ENCODE peak calls at places on chromosomes 2 and 18, in seven cellular contexts. Q is astrocyte of the spinal cord, Y is upper lobe of left lung, F is Panc1, D is transverse colon, X is fibroblast of lung, L is GM20000. I is an unnamed sample.

GRCh38 chr18:75478996-75479870 is 51.7 kb upstream of the SMIM21 start:
- DNase-seq in Q (peak), Y (no peak), F (peak), D (no peak), X (peak), L (peak), I (no peak)

GRCh38 chr2:109435866-109436634 is 177.7 kb downstream of the SEPTIN10 start:
- DNase-seq in Q (peak), Y (no peak), F (no peak), D (no peak), X (peak), L (no peak), I (no peak)

GRCh38 chr2:101357386-101357785 is 29.9 kb downstream of the CREG2 start:
- DNase-seq in Q (no peak), Y (no peak), F (no peak), D (no peak), X (no peak), L (no peak), I (no peak)

GRCh38 chr2:199455533-199456382 is 2.0 kb downstream of the SATB2 start:
- DNase-seq in Q (no peak), Y (no peak), F (no peak), D (peak), X (peak), L (peak), I (no peak)

GRCh38 chr18:27202771-27203170 is 17.7 kb upstream of the CHST9 start:
- DNase-seq in Q (peak), Y (no peak), F (no peak), D (no peak), X (peak), L (no peak), I (no peak)

GRCh38 chr18:14908541-14908940 is 160.6 kb downstream of the ANKRD30B start:
- DNase-seq in Q (no peak), Y (no peak), F (no peak), D (no peak), X (no peak), L (no peak), I (no peak)

GRCh38 chr2:36729067-36729466 is 32.6 kb downstream of the VIT start:
- DNase-seq in Q (no peak), Y (no peak), F (no peak), D (no peak), X (peak), L (no peak), I (no peak)

GRCh38 chr2:25899404-25899925 is 21.2 kb upstream of the ASXL2 start:
- DNase-seq in Q (no peak), Y (no peak), F (no peak), D (no peak), X (no peak), L (no peak), I (no peak)

GRCh38 chr2:160315337-160315736 is 115.3 kb upstream of the ITGB6 start:
- DNase-seq in Q (peak), Y (no peak), F (no peak), D (no peak), X (peak), L (no peak), I (no peak)

GRCh38 chr2:174965551-174965950 is 39.6 kb downstream of the CHN1 start:
- DNase-seq in Q (no peak), Y (no peak), F (no peak), D (no peak), X (no peak), L (no peak), I (no peak)

GRCh38 chr2:78699696-78700095 is 325.8 kb upstream of the REG3G start:
- DNase-seq in Q (no peak), Y (no peak), F (no peak), D (no peak), X (peak), L (no peak), I (no peak)

GRCh38 chr2:145687445-145688104 is 1167.7 kb upstream of the ZEB2 start:
- DNase-seq in Q (peak), Y (peak), F (no peak), D (no peak), X (peak), L (no peak), I (no peak)

GRCh38 chr2:233974530-233975071 is 57.4 kb downstream of the TRPM8 start:
- DNase-seq in Q (peak), Y (no peak), F (peak), D (no peak), X (peak), L (no peak), I (no peak)

GRCh38 chr18:61635901-61636528 is 256.8 kb downstream of the RNF152 start:
- DNase-seq in Q (peak), Y (peak), F (no peak), D (peak), X (peak), L (peak), I (no peak)

GRCh38 chr2:98346259-98347236 is at the start of gene CNGA3:
- DNase-seq in Q (peak), Y (no peak), F (no peak), D (peak), X (peak), L (peak), I (peak)

GRCh38 chr2:159030674-159031380 is 62.4 kb downstream of the TANC1 start:
- DNase-seq in Q (peak), Y (peak), F (no peak), D (peak), X (peak), L (no peak), I (no peak)

GRCh38 chr2:159032156-159032555 is 63.7 kb downstream of the TANC1 start:
- DNase-seq in Q (no peak), Y (no peak), F (no peak), D (no peak), X (no peak), L (no peak), I (no peak)

GRCh38 chr2:159034728-159035127 is 66.3 kb downstream of the TANC1 start:
- DNase-seq in Q (no peak), Y (no peak), F (no peak), D (no peak), X (no peak), L (no peak), I (no peak)

GRCh38 chr2:159032580-159032979 is 64.1 kb downstream of the TANC1 start:
- DNase-seq in Q (no peak), Y (no peak), F (no peak), D (no peak), X (no peak), L (no peak), I (no peak)

GRCh38 chr2:159035790-159036411 is 67.5 kb downstream of the TANC1 start:
- DNase-seq in Q (peak), Y (peak), F (no peak), D (peak), X (peak), L (no peak), I (no peak)
- TF ChIP-seq CTCF in Q (peak), Y (no peak), F (peak), D (peak), X (peak), L (no peak), I (no peak)

DNA sequence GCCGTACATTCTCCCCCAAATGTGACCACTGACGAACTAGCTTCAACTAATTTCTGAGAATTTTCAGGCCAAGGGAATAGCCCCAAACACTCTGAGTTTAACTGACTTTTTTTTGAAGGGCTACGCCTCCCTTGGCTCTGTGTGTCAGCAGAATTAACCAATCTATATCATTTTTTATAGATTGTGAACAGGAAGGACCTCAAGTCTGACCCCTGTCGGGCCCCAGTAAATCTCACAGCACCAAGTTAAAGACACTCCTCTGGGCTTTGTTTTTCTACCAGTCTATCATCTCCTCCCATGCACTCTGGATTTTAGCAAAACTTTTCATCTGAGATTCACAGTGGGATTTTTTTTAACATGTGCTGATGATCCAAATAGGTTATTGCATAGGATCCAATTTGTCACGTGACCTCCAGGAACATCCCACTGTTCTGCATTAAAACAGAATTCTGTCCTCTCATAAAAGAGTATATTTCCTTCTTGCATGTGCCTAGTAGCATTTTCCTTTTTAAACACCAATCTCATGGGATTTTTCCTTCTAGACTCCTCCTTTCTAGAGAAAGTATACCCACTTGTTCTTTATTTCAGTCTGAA is 307.1 kb downstream of the OSR1 start:
- DNase-seq in Q (no peak), Y (no peak), F (no peak), D (no peak), X (no peak), L (no peak), I (no peak)
- TF ChIP-seq CTCF in Q (no peak), Y (no peak), F (peak), D (no peak), X (no peak), L (no peak), I (no peak)

GRCh38 chr2:217905395-217905794 is 97.4 kb downstream of the TNS1 start:
- DNase-seq in Q (no peak), Y (no peak), F (no peak), D (no peak), X (no peak), L (no peak), I (no peak)

GRCh38 chr2:217905906-217906305 is 96.9 kb downstream of the TNS1 start:
- DNase-seq in Q (no peak), Y (no peak), F (no peak), D (no peak), X (no peak), L (no peak), I (no peak)

GRCh38 chr2:217908544-217908943 is 94.3 kb downstream of the TNS1 start:
- DNase-seq in Q (no peak), Y (no peak), F (no peak), D (no peak), X (no peak), L (no peak), I (no peak)

GRCh38 chr2:217906787-217907186 is 96.0 kb downstream of the TNS1 start:
- DNase-seq in Q (no peak), Y (peak), F (no peak), D (no peak), X (no peak), L (no peak), I (no peak)

DNA sequence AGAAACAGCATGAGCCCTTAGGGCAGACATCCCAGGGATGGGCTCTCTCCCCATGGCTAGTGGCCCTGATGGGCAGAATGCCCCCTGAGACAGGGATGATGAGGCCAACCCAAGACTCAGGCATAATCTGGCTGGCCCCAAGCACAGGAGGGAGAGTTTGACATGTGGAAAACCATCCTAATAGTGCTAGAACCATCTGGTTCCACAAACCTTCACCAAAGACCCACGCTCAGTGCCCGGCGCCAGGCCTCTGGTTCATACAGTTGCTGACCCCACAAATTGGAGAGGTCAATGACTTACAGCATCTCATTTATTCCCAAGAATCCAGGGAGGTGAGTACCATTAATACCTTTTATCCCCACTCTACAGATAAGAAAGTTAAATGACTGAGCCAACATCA is 95.5 kb downstream of the TNS1 start:
- DNase-seq in Q (no peak), Y (no peak), F (no peak), D (no peak), X (no peak), L (no peak), I (no peak)
- TF ChIP-seq CTCF in Q (no peak), Y (no peak), F (no peak), D (no peak), X (no peak), L (no peak), I (no peak)

GRCh38 chr2:82996217-82996616 is 1462.9 kb downstream of the SUCLG1 start:
- DNase-seq in Q (no peak), Y (no peak), F (no peak), D (no peak), X (no peak), L (no peak), I (no peak)
- TF ChIP-seq CTCF in Q (no peak), Y (no peak), F (no peak), D (no peak), X (no peak), L (no peak), I (no peak)

DNA sequence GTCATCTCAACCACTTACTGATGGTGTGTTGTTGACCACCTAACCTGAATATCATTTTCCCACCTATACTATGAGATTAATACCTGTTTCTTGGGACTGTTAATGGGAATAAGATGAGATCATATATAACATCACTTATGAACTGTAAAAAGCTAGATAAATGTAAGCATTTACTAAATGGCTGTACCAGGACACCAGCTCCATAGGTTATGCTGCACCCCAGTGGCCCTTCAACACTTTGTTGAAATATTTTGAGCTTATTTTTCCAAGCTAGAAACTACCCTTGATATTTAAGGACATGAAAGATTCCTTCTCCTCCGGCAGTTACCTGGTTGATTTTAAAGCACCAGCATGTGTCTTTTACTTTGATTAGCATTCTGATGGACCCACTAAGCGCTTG is 138.0 kb upstream of the CDCA7 start:
- DNase-seq in Q (no peak), Y (no peak), F (no peak), D (no peak), X (no peak), L (no peak), I (no peak)
- TF ChIP-seq CTCF in Q (no peak), Y (no peak), F (peak), D (no peak), X (no peak), L (no peak), I (no peak)

DNA sequence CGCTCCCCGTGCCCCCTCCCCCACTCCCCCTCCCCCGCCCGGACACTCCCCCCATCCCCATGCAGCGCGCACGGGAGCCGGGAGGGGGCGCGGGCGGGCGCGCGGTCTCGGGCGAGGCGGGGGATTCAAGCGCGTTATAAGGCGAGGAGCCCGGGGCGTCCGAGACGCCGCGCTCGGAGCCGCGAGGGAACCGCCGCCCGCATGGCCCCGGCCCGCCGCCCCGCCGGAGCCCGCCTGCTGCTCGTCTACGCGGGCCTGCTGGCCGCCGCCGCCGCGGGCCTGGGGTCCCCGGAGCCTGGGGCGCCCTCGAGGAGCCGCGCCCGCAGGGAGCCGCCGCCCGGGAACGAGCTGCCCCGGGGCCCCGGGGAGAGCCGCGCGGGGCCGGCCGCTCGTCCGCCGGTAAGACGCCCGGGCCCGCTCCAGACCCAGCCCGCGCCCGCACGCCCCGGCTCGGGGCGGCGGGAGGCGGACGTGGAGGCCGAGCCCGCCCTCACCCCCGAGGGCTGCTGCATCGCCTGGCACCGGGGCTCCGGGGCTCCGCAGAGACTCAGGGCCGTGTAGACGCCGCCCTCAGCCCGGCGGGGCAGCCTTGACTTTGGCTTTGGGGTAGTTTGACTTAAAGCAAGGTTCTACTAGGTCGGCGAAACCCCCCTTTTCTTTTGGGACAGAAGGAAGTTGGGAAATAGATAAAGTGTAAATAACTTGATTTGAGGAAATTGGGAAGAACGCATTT is at the start of gene ERFE:
- DNase-seq in Q (no peak), Y (no peak), F (no peak), D (peak), X (peak), L (peak), I (peak)
- TF ChIP-seq CTCF in Q (peak), Y (no peak), F (peak), D (no peak), X (peak), L (no peak), I (no peak)

GRCh38 chr2:81002906-81003305 is 698.4 kb upstream of the LRRTM1 start:
- DNase-seq in Q (no peak), Y (no peak), F (no peak), D (no peak), X (no peak), L (no peak), I (no peak)

DNA sequence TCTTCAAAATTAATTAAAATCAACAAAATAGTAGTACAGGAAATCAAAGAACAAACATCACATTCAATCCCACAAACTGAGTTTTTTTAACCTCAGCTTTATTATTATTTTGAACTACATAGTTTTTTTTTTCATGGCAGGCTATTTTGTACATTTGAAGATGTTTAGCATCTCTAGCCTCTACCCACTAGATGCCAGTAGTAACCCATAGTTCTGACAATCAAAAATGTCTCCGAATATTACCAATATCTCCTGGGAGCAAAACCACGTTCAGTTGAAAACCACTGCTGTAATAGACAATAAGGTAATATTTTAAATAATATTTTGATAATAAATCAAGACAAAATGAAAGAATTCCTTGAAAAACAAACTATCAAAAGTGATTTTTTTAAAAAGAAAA is 702.6 kb upstream of the LRRTM1 start:
- DNase-seq in Q (no peak), Y (no peak), F (no peak), D (no peak), X (no peak), L (no peak), I (no peak)
- TF ChIP-seq CTCF in Q (no peak), Y (no peak), F (no peak), D (no peak), X (no peak), L (no peak), I (no peak)